ENCODE peak calls at places on chromosomes 13 and 19, in eight cellular contexts. G, Q, L, U, W, X, F and J are unnamed samples.

GRCh38 chr19:948842-949496 is 23.1 kb downstream of the ARID3A start:
- DNase-seq in G (no peak), Q (no peak), L (no peak), U (no peak), W (no peak), X (no peak), F (no peak), J (no peak)

GRCh38 chr13:110445183-110445582 is 116.3 kb downstream of the RAB20 start:
- DNase-seq in G (no peak), Q (no peak), L (no peak), U (no peak), W (no peak), X (no peak), F (no peak), J (no peak)

GRCh38 chr13:47598340-47598911 is 402.6 kb downstream of the SUCLA2 start:
- DNase-seq in G (peak), Q (no peak), L (no peak), U (no peak), W (no peak), X (no peak), F (no peak), J (no peak)

GRCh38 chr13:109036091-109036490 is 406.7 kb downstream of the MYO16 start:
- DNase-seq in G (no peak), Q (no peak), L (no peak), U (no peak), W (no peak), X (no peak), F (no peak), J (no peak)

GRCh38 chr13:29595380-29596063 is at the start of gene SLC7A1:
- DNase-seq in G (peak), Q (peak), L (peak), U (peak), W (peak), X (peak), F (peak), J (peak)

GRCh38 chr19:29188704-29189375 is 24.1 kb downstream of the UQCRFS1 start:
- DNase-seq in G (no peak), Q (no peak), L (no peak), U (peak), W (no peak), X (no peak), F (no peak), J (no peak)

GRCh38 chr13:110471833-110472162 is 89.7 kb downstream of the RAB20 start:
- DNase-seq in G (no peak), Q (no peak), L (no peak), U (peak), W (peak), X (peak), F (peak), J (no peak)

GRCh38 chr13:98206946-98207345 is 29.9 kb upstream of the RNF113B start:
- DNase-seq in G (no peak), Q (no peak), L (no peak), U (peak), W (no peak), X (no peak), F (no peak), J (no peak)

GRCh38 chr13:113915012-113915763 is 51.3 kb upstream of the GAS6 start:
- DNase-seq in G (no peak), Q (no peak), L (no peak), U (no peak), W (no peak), X (no peak), F (no peak), J (no peak)